ENCODE peak calls at places on chromosomes 5 and 9, in ten cellular contexts. N, E, A, K, Y, C, O, G, Q and U are unnamed samples.

GRCh38 chr9:16268037-16269010 is 602.1 kb downstream of the BNC2 start:
- DNase-seq in N (no peak), E (no peak), A (peak), K (no peak), Y (no peak), C (no peak), O (no peak), G (no peak), Q (no peak), U (no peak)

GRCh38 chr5:115393239-115393638 is 96.8 kb upstream of the CCDC112 start:
- DNase-seq in N (no peak), E (no peak), A (no peak), K (no peak), Y (no peak), C (no peak), O (no peak), G (no peak), Q (no peak), U (no peak)

GRCh38 chr5:158810615-158811014 is 289.1 kb downstream of the EBF1 start:
- DNase-seq in N (no peak), E (no peak), A (no peak), K (no peak), Y (no peak), C (no peak), O (no peak), G (no peak), Q (no peak), U (no peak)

GRCh38 chr5:141920771-141921170 is 2.9 kb upstream of the DELE1 start:
- DNase-seq in N (no peak), E (no peak), A (no peak), K (no peak), Y (no peak), C (no peak), O (no peak), G (no peak), Q (no peak), U (no peak)

GRCh38 chr5:43300112-43300511 is 13.1 kb downstream of the HMGCS1 start:
- DNase-seq in N (no peak), E (no peak), A (no peak), K (no peak), Y (no peak), C (no peak), O (no peak), G (no peak), Q (no peak), U (no peak)

GRCh38 chr5:42810905-42811590 is 644 bp downstream of the SELENOP start:
- DNase-seq in N (no peak), E (no peak), A (peak), K (no peak), Y (no peak), C (no peak), O (no peak), G (no peak), Q (no peak), U (no peak)

GRCh38 chr5:133469846-133470245 is 142.5 kb downstream of the FSTL4 start:
- DNase-seq in N (no peak), E (no peak), A (no peak), K (no peak), Y (no peak), C (no peak), O (no peak), G (no peak), Q (no peak), U (no peak)

GRCh38 chr5:2180456-2180855 is 297.7 kb upstream of the IRX4 start:
- DNase-seq in N (no peak), E (no peak), A (no peak), K (no peak), Y (no peak), C (no peak), O (no peak), G (no peak), Q (no peak), U (no peak)

GRCh38 chr5:143245929-143246561 is 157.4 kb downstream of the NR3C1 start:
- DNase-seq in N (peak), E (no peak), A (peak), K (no peak), Y (no peak), C (no peak), O (no peak), G (no peak), Q (no peak), U (no peak)

GRCh38 chr5:37921452-37921851 is 81.6 kb upstream of the GDNF start:
- DNase-seq in N (no peak), E (no peak), A (peak), K (peak), Y (no peak), C (no peak), O (no peak), G (no peak), Q (no peak), U (no peak)

GRCh38 chr5:25688156-25688555 is 1043.4 kb upstream of the CDH10 start:
- DNase-seq in N (no peak), E (peak), A (no peak), K (peak), Y (no peak), C (no peak), O (no peak), G (no peak), Q (no peak), U (no peak)

GRCh38 chr9:108885643-108886348 is 23.7 kb downstream of the ACTL7A start:
- DNase-seq in N (peak), E (peak), A (peak), K (peak), Y (no peak), C (no peak), O (peak), G (no peak), Q (peak), U (peak)

GRCh38 chr5:1133510-1134255 is 21.8 kb upstream of the SLC12A7 start:
- DNase-seq in N (no peak), E (no peak), A (no peak), K (no peak), Y (peak), C (no peak), O (no peak), G (no peak), Q (no peak), U (no peak)

GRCh38 chr5:172567843-172568242 is 73.2 kb upstream of the NEURL1B start:
- DNase-seq in N (no peak), E (no peak), A (no peak), K (no peak), Y (peak), C (no peak), O (no peak), G (no peak), Q (no peak), U (peak)

GRCh38 chr9:129590466-129590865 is 30.4 kb downstream of the C9orf50 start:
- DNase-seq in N (no peak), E (no peak), A (no peak), K (no peak), Y (no peak), C (no peak), O (no peak), G (no peak), Q (no peak), U (no peak)

GRCh38 chr5:55306641-55307382 is 682 bp downstream of the DHX29 start:
- DNase-seq in N (no peak), E (peak), A (peak), K (no peak), Y (no peak), C (no peak), O (no peak), G (no peak), Q (peak), U (no peak)

GRCh38 chr9:14346301-14346721 is 32.4 kb upstream of the NFIB start:
- DNase-seq in N (no peak), E (no peak), A (peak), K (no peak), Y (no peak), C (no peak), O (no peak), G (no peak), Q (no peak), U (no peak)

GRCh38 chr5:68872088-68872842 is 221.5 kb upstream of the SLC30A5 start:
- DNase-seq in N (no peak), E (no peak), A (peak), K (no peak), Y (no peak), C (no peak), O (no peak), G (no peak), Q (no peak), U (no peak)

GRCh38 chr5:137200906-137201305 is 298.2 kb downstream of the SPOCK1 start:
- DNase-seq in N (no peak), E (no peak), A (no peak), K (no peak), Y (no peak), C (no peak), O (no peak), G (peak), Q (no peak), U (no peak)

GRCh38 chr5:136819526-136820302 is 454.4 kb upstream of the TRPC7 start:
- DNase-seq in N (no peak), E (no peak), A (peak), K (no peak), Y (no peak), C (no peak), O (no peak), G (no peak), Q (no peak), U (no peak)

GRCh38 chr5:154741415-154741814 is 13.8 kb upstream of the LARP1 start:
- DNase-seq in N (no peak), E (no peak), A (no peak), K (no peak), Y (no peak), C (no peak), O (no peak), G (no peak), Q (no peak), U (no peak)